ENCODE peak calls at places on chromosomes 5 and 9, in five cellular contexts. Z, S, D, G and F are unnamed samples.

GRCh38 chr9:114389612-114390368 is 2.0 kb upstream of the AKNA start:
- DNase-seq in D (no peak), G (no peak), S (no peak), Z (no peak), F (no peak)

GRCh38 chr5:35919191-35919590 is 19.2 kb downstream of the CAPSL start:
- DNase-seq in S (no peak), D (no peak), Z (no peak), G (peak), F (no peak)

GRCh38 chr9:134525841-134526797 is 115.5 kb upstream of the COL5A1 start:
- DNase-seq in G (no peak), S (peak), D (no peak), Z (peak), F (no peak)

GRCh38 chr5:134465856-134466240 is 54.2 kb upstream of the CDKN2AIPNL start:
- DNase-seq in S (peak), Z (peak), G (peak), D (peak), F (peak)

GRCh38 chr9:91034976-91035824 is 233.6 kb downstream of the SYK start:
- DNase-seq in Z (no peak), S (no peak), G (no peak), D (no peak), F (no peak)

GRCh38 chr9:99356512-99356971 is 134.5 kb downstream of the SEC61B start:
- DNase-seq in Z (no peak), G (no peak), D (no peak), S (peak), F (no peak)

GRCh38 chr9:38432922-38433510 is 8.8 kb upstream of the IGFBPL1 start:
- DNase-seq in S (no peak), Z (no peak), D (peak), G (no peak), F (no peak)

GRCh38 chr5:133930061-133930823 is 38.2 kb downstream of the C5orf15 start:
- DNase-seq in S (peak), D (no peak), Z (no peak), G (peak), F (no peak)

GRCh38 chr5:65873181-65873580 is 53.2 kb upstream of the ERBIN start:
- DNase-seq in D (no peak), S (no peak), G (peak), Z (no peak), F (no peak)

GRCh38 chr9:135712571-135713295 is 10.7 kb downstream of the KCNT1 start:
- DNase-seq in G (no peak), S (no peak), Z (no peak), D (no peak), F (no peak)

GRCh38 chr9:14561929-14562386 is 131.3 kb downstream of the ZDHHC21 start:
- DNase-seq in G (no peak), Z (no peak), S (no peak), D (peak), F (no peak)

GRCh38 chr5:126015244-126016054 is 407.8 kb upstream of the GRAMD2B start:
- DNase-seq in D (no peak), Z (no peak), G (peak), S (no peak), F (peak)

GRCh38 chr5:115265220-115265619 is 2.5 kb upstream of the PGGT1B start:
- DNase-seq in G (no peak), S (peak), D (no peak), Z (no peak), F (no peak)

GRCh38 chr9:38107811-38108304 is 38.8 kb upstream of the SHB start:
- DNase-seq in D (peak), S (no peak), Z (no peak), G (no peak), F (no peak)

GRCh38 chr5:96567188-96567587 is 95.0 kb upstream of the CAST start:
- DNase-seq in D (no peak), Z (no peak), G (peak), S (no peak), F (no peak)

GRCh38 chr5:72815580-72816296 is 723 bp upstream of the TNPO1 start:
- DNase-seq in Z (no peak), S (no peak), G (no peak), D (no peak), F (no peak)

GRCh38 chr9:98864257-98865180 is 57.0 kb downstream of the GALNT12 start:
- DNase-seq in Z (peak), G (no peak), D (no peak), S (peak), F (no peak)

GRCh38 chr5:133006653-133007052 is 19.7 kb downstream of the ZCCHC10 start:
- DNase-seq in Z (no peak), G (no peak), D (no peak), S (no peak), F (no peak)

GRCh38 chr5:122896598-122897282 is 51.3 kb downstream of the SNX24 start:
- DNase-seq in D (no peak), G (peak), S (no peak), Z (no peak), F (no peak)

GRCh38 chr9:32969270-32969669 is 32.2 kb downstream of the APTX start:
- DNase-seq in S (no peak), D (no peak), Z (no peak), G (no peak), F (no peak)

GRCh38 chr9:38393128-38393809 is 767 bp downstream of the ALDH1B1 start:
- DNase-seq in S (no peak), D (no peak), G (no peak), Z (no peak), F (no peak)

GRCh38 chr5:74085186-74085585 is 459.2 kb downstream of the ARHGEF28 start:
- DNase-seq in G (no peak), Z (no peak), D (no peak), S (no peak), F (no peak)

GRCh38 chr9:20775683-20776082 is 91.6 kb downstream of the FOCAD start:
- DNase-seq in G (no peak), S (no peak), D (no peak), Z (no peak), F (no peak)

GRCh38 chr9:107749787-107750444 is 260.3 kb upstream of the KLF4 start:
- DNase-seq in G (peak), D (peak), Z (peak), S (peak), F (no peak)

GRCh38 chr5:150410524-150411244 is 2.0 kb downstream of the CD74 start:
- DNase-seq in S (peak), D (peak), Z (peak), G (peak), F (no peak)

GRCh38 chr5:79562351-79563246 is 48.7 kb upstream of the HOMER1 start:
- DNase-seq in S (no peak), G (peak), D (no peak), Z (no peak), F (no peak)

GRCh38 chr5:135553688-135554462 is 18.1 kb upstream of the NEUROG1 start:
- DNase-seq in Z (no peak), G (peak), S (no peak), D (peak), F (no peak)
- H3K27ac ChIP-seq in Z (no peak), G (no peak), S (no peak), D (no peak), F (no peak)

DNA sequence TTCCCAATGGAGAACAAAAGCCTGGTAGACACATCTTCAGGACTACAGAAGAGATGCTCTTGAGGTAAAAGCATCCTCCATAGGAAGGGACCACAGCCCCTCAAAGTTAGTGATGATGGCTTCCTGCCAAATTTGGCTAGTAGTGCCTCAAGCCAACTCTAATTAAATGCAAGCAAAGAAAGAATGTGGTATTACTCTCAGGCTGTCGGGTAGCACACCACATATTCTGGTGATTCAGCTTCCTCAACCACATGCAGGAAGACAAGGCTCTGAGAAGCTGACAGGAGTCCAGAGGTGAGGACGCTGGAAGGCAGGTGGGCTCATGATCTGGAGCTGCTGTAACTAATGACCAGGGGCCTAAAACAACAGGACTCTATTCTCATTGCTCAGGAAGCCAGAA is 37.2 kb upstream of the S1PR3 start:
- DNase-seq in G (no peak), Z (no peak), S (no peak), D (no peak), F (no peak)
- H3K27ac ChIP-seq in G (peak), Z (no peak), S (peak), D (no peak), F (no peak)

GRCh38 chr9:92395617-92396016 is 8.8 kb downstream of the OGN start:
- DNase-seq in S (no peak), G (no peak), Z (no peak), D (no peak), F (no peak)

GRCh38 chr9:92393686-92394085 is 10.7 kb downstream of the OGN start:
- DNase-seq in G (no peak), Z (no peak), S (no peak), D (no peak), F (no peak)

GRCh38 chr9:92402359-92402758 is 2.0 kb downstream of the OGN start:
- DNase-seq in G (no peak), S (no peak), Z (no peak), D (no peak), F (no peak)

GRCh38 chr9:92392690-92393089 is 11.7 kb downstream of the OGN start:
- DNase-seq in Z (no peak), D (no peak), S (no peak), G (no peak), F (no peak)

DNA sequence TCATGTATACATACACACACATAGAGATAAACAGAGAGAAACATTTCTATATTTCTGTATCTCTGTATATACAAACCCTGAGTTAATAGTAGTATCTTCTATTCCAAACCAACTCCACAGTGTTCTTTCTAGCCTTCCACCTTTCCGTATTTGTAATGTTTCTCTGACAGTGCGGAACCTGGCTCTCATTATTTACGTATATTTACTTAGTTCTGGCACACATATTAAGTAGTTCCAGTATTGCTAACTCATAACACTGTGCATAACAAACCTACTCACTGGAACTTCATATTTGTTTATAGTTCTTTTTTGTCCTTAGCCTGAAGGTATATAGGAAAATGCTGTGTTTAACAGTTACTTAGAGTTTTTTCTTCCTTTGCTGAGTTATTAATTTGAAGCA is 6.5 kb downstream of the OGN start:
- DNase-seq in S (no peak), Z (no peak), G (no peak), D (no peak), F (no peak)
- H3K27ac ChIP-seq in S (no peak), Z (no peak), G (no peak), D (no peak), F (no peak)

GRCh38 chr5:140267201-140267540 is 35.7 kb downstream of the PFDN1 start:
- DNase-seq in Z (no peak), D (peak), S (no peak), G (no peak), F (no peak)

GRCh38 chr5:140265845-140266244 is 37.1 kb downstream of the PFDN1 start:
- DNase-seq in D (no peak), Z (no peak), G (no peak), S (no peak), F (no peak)

GRCh38 chr5:140266471-140267200 is 36.3 kb downstream of the PFDN1 start:
- DNase-seq in S (no peak), Z (no peak), G (no peak), D (no peak), F (no peak)

GRCh38 chr5:140270008-140270407 is 32.9 kb downstream of the PFDN1 start:
- DNase-seq in G (no peak), D (no peak), Z (no peak), S (no peak), F (no peak)

GRCh38 chr5:140267559-140268018 is 35.3 kb downstream of the PFDN1 start:
- DNase-seq in Z (no peak), S (no peak), D (no peak), G (peak), F (no peak)
- H3K27ac ChIP-seq in Z (no peak), S (peak), D (peak), G (peak), F (no peak)

GRCh38 chr5:7850533-7851239 is at the start of gene CFAP90:
- DNase-seq in Z (peak), G (peak), D (peak), S (peak), F (no peak)
- H3K27ac ChIP-seq in Z (peak), G (no peak), D (peak), S (no peak), F (no peak)

DNA sequence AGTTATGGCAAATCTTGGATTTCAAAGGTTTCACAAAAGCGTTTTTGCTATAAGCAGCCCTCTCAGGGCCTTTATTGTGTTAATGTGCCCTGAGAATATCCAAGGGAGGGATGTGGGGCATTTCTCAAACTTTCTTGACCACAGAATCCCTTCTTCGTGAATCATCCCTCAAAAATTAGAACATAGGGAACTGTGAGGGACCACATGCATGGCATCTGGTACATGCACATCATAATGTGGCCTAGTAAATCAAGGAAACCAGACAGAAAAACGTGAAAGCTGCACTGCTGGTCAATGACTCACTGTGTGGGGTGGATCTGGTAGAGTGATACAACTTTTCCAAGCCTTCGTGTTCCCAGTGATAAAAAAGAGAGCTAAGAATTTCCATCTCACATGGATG is 22.4 kb downstream of the DDX31 start:
- DNase-seq in Z (no peak), D (no peak), G (peak), S (no peak), F (no peak)
- H3K27ac ChIP-seq in Z (no peak), D (no peak), G (peak), S (no peak), F (no peak)

DNA sequence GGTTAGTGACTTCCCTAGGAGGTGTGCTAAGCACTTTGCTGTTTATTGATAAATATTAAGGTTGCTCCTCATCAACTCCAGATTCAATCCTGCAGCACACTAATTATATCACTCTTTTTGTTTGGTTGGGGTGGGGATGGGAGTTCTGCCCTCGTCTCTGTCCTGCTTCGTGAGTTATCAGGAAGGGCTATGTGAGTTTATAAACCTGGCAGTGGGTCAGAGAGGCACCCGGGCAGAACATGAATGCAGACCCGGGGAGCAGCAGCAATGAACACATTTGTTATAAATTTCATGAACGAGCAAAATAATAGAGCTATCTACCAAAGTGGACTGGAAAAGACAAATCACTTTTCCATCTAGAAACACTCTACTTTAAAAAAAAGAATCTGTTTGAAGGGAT is 125.5 kb upstream of the WWC1 start:
- DNase-seq in Z (no peak), S (no peak), G (no peak), D (no peak), F (no peak)
- H3K27ac ChIP-seq in Z (no peak), S (no peak), G (no peak), D (no peak), F (no peak)

DNA sequence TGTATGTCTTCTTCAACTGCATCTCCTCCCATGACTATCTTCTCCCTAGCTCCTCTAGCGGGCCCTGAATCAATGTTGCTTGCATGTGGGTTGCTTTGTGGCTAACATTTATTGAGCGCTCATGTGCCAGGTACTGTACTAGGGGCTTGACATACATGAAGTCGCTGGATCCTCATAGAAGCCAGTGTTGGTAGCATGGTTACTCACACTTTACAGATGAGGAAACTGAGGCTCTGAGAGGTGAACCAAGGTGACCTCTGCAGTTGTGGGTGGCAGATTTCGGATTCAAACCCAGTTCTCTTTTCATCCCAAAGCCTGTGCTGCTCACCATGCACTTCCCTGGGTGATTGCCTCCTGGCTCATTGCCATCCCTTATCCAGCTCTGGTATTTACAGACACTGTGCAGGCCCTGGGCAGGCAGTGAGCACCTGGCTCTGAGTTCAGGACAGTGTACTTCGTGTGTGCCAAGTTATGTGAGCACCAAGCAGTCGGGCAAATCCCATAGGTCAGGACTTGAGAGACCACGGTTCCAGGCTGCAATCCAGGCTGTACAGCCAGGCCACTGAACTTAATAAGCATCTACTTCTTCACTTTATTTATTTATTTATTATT is 1.3 kb downstream of the LRSAM1 start:
- DNase-seq in S (peak), D (no peak), G (no peak), Z (peak), F (no peak)
- H3K27ac ChIP-seq in S (peak), D (no peak), G (no peak), Z (peak), F (peak)

DNA sequence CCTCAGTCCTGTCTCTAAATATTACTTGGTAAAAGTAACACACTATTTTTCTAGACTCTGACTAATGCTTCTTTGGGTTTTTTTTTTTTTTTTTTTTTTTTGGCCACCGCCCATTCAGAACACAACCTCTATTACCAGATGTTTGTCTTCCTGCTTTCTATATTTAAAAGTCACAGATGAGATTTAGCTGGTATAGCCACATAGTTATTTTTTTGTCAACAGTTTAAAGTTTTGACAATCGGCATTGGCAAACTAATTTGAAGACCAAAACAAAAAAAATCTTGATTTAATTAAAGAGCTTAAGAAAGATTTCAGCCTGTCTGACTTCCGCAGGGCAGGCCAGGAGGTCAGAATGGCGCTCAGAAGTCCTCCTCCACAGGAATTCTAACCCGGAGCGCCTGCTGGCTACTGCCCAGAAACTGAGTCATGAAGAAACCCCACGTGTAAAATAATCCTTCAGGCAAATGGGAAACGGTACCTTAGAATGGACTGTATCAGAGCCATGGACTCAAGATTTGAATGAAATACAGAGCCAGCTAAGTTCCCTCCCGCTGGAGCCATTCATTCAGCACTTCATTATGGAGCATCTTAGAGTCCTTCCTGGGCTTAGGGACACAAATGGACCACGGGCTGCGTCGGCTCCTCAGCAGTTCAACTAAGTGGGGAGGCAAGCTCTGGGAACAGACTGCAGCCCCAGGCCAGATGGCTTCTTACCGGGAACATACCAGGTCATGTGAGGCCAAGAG is 55.6 kb downstream of the PTPDC1 start:
- DNase-seq in S (peak), Z (peak), G (peak), D (no peak), F (peak)
- H3K27ac ChIP-seq in S (peak), Z (peak), G (peak), D (no peak), F (peak)